ENCODE peak calls at places on chromosomes 5 and 9, in eight cellular contexts. One of them, this sample, is unnamed.

GRCh38 chr5:141878186-141878770 is at the start of gene PCDH1:
- DNase-seq in lower leg skin: peak
- DNase-seq in nephron progenitor cell: peak
- DNase-seq in dorsolateral prefrontal cortex: peak
- DNase-seq in activated B cell treated with CpG ODN at 0.5 μM for 24 hours: peak
- DNase-seq in AG04449: no peak
- DNase-seq in OCI-LY7: no peak
- DNase-seq in brain microvascular endothelial cell: no peak
- DNase-seq in this sample: no peak

GRCh38 chr5:135741040-135741439 is 93.4 kb upstream of the SLC25A48 start:
- DNase-seq in lower leg skin: no peak
- DNase-seq in nephron progenitor cell: no peak
- DNase-seq in dorsolateral prefrontal cortex: no peak
- DNase-seq in activated B cell treated with CpG ODN at 0.5 μM for 24 hours: no peak
- DNase-seq in AG04449: no peak
- DNase-seq in OCI-LY7: no peak
- DNase-seq in brain microvascular endothelial cell: no peak
- DNase-seq in this sample: no peak

GRCh38 chr5:173829826-173830225 is 58.3 kb upstream of the CPEB4 start:
- DNase-seq in lower leg skin: no peak
- DNase-seq in nephron progenitor cell: peak
- DNase-seq in dorsolateral prefrontal cortex: no peak
- DNase-seq in activated B cell treated with CpG ODN at 0.5 μM for 24 hours: no peak
- DNase-seq in AG04449: no peak
- DNase-seq in OCI-LY7: peak
- DNase-seq in brain microvascular endothelial cell: peak
- DNase-seq in this sample: no peak

GRCh38 chr5:102090770-102091169 is 205.3 kb downstream of the SLCO4C1 start:
- DNase-seq in lower leg skin: no peak
- DNase-seq in nephron progenitor cell: peak
- DNase-seq in dorsolateral prefrontal cortex: no peak
- DNase-seq in activated B cell treated with CpG ODN at 0.5 μM for 24 hours: no peak
- DNase-seq in AG04449: no peak
- DNase-seq in OCI-LY7: peak
- DNase-seq in brain microvascular endothelial cell: no peak
- DNase-seq in this sample: no peak

GRCh38 chr5:156835905-156836304 is 14.2 kb upstream of the PPP1R2B start:
- DNase-seq in lower leg skin: no peak
- DNase-seq in nephron progenitor cell: no peak
- DNase-seq in dorsolateral prefrontal cortex: no peak
- DNase-seq in activated B cell treated with CpG ODN at 0.5 μM for 24 hours: no peak
- DNase-seq in AG04449: no peak
- DNase-seq in OCI-LY7: peak
- DNase-seq in brain microvascular endothelial cell: no peak
- DNase-seq in this sample: no peak

GRCh38 chr5:178667109-178667508 is 40.3 kb upstream of the CLK4 start:
- DNase-seq in lower leg skin: no peak
- DNase-seq in nephron progenitor cell: peak
- DNase-seq in dorsolateral prefrontal cortex: no peak
- DNase-seq in activated B cell treated with CpG ODN at 0.5 μM for 24 hours: no peak
- DNase-seq in AG04449: no peak
- DNase-seq in OCI-LY7: no peak
- DNase-seq in brain microvascular endothelial cell: no peak
- DNase-seq in this sample: no peak

GRCh38 chr5:149201121-149201637 is 59.9 kb downstream of the ABLIM3 start:
- DNase-seq in lower leg skin: no peak
- DNase-seq in nephron progenitor cell: no peak
- DNase-seq in dorsolateral prefrontal cortex: no peak
- DNase-seq in activated B cell treated with CpG ODN at 0.5 μM for 24 hours: no peak
- DNase-seq in AG04449: no peak
- DNase-seq in OCI-LY7: no peak
- DNase-seq in brain microvascular endothelial cell: no peak
- DNase-seq in this sample: no peak

GRCh38 chr9:137085918-137086530 is 761 bp upstream of the MAN1B1 start:
- DNase-seq in lower leg skin: no peak
- DNase-seq in nephron progenitor cell: peak
- DNase-seq in dorsolateral prefrontal cortex: no peak
- DNase-seq in activated B cell treated with CpG ODN at 0.5 μM for 24 hours: peak
- DNase-seq in AG04449: no peak
- DNase-seq in OCI-LY7: peak
- DNase-seq in brain microvascular endothelial cell: no peak
- DNase-seq in this sample: no peak

GRCh38 chr5:54577542-54577941 is 60.0 kb downstream of the SNX18 start:
- DNase-seq in lower leg skin: peak
- DNase-seq in nephron progenitor cell: no peak
- DNase-seq in dorsolateral prefrontal cortex: no peak
- DNase-seq in activated B cell treated with CpG ODN at 0.5 μM for 24 hours: no peak
- DNase-seq in AG04449: no peak
- DNase-seq in OCI-LY7: no peak
- DNase-seq in brain microvascular endothelial cell: no peak
- DNase-seq in this sample: no peak

GRCh38 chr5:161089569-161089968 is 237.6 kb upstream of the ATP10B start:
- DNase-seq in lower leg skin: no peak
- DNase-seq in nephron progenitor cell: no peak
- DNase-seq in dorsolateral prefrontal cortex: no peak
- DNase-seq in activated B cell treated with CpG ODN at 0.5 μM for 24 hours: no peak
- DNase-seq in AG04449: no peak
- DNase-seq in OCI-LY7: no peak
- DNase-seq in brain microvascular endothelial cell: no peak
- DNase-seq in this sample: no peak

GRCh38 chr9:99565203-99565602 is 256.5 kb upstream of the NR4A3 start:
- DNase-seq in lower leg skin: no peak
- DNase-seq in nephron progenitor cell: no peak
- DNase-seq in dorsolateral prefrontal cortex: no peak
- DNase-seq in activated B cell treated with CpG ODN at 0.5 μM for 24 hours: no peak
- DNase-seq in AG04449: no peak
- DNase-seq in OCI-LY7: no peak
- DNase-seq in brain microvascular endothelial cell: no peak
- DNase-seq in this sample: no peak

GRCh38 chr9:11973011-11973410 is 720.2 kb upstream of the TYRP1 start:
- DNase-seq in lower leg skin: no peak
- DNase-seq in nephron progenitor cell: no peak
- DNase-seq in dorsolateral prefrontal cortex: no peak
- DNase-seq in activated B cell treated with CpG ODN at 0.5 μM for 24 hours: no peak
- DNase-seq in AG04449: no peak
- DNase-seq in OCI-LY7: no peak
- DNase-seq in brain microvascular endothelial cell: no peak
- DNase-seq in this sample: no peak

GRCh38 chr9:123382659-123383511 is 26.9 kb downstream of the CRB2 start:
- DNase-seq in lower leg skin: no peak
- DNase-seq in nephron progenitor cell: no peak
- DNase-seq in dorsolateral prefrontal cortex: no peak
- DNase-seq in activated B cell treated with CpG ODN at 0.5 μM for 24 hours: no peak
- DNase-seq in AG04449: no peak
- DNase-seq in OCI-LY7: no peak
- DNase-seq in brain microvascular endothelial cell: no peak
- DNase-seq in this sample: no peak

GRCh38 chr9:84212224-84212623 is 128.3 kb downstream of the SLC28A3 start:
- DNase-seq in lower leg skin: no peak
- DNase-seq in nephron progenitor cell: no peak
- DNase-seq in dorsolateral prefrontal cortex: no peak
- DNase-seq in activated B cell treated with CpG ODN at 0.5 μM for 24 hours: no peak
- DNase-seq in AG04449: no peak
- DNase-seq in OCI-LY7: no peak
- DNase-seq in brain microvascular endothelial cell: no peak
- DNase-seq in this sample: no peak

GRCh38 chr9:17742065-17742464 is 163.2 kb downstream of the SH3GL2 start:
- DNase-seq in lower leg skin: no peak
- DNase-seq in nephron progenitor cell: no peak
- DNase-seq in dorsolateral prefrontal cortex: no peak
- DNase-seq in activated B cell treated with CpG ODN at 0.5 μM for 24 hours: no peak
- DNase-seq in AG04449: no peak
- DNase-seq in OCI-LY7: no peak
- DNase-seq in brain microvascular endothelial cell: no peak
- DNase-seq in this sample: no peak
- TF ChIP-seq CTCF in lower leg skin: no peak
- TF ChIP-seq CTCF in nephron progenitor cell: peak
- TF ChIP-seq CTCF in dorsolateral prefrontal cortex: no peak
- TF ChIP-seq CTCF in activated B cell treated with CpG ODN at 0.5 μM for 24 hours: no peak
- TF ChIP-seq CTCF in AG04449: no peak
- TF ChIP-seq CTCF in OCI-LY7: no peak
- TF ChIP-seq CTCF in brain microvascular endothelial cell: peak
- TF ChIP-seq CTCF in this sample: peak

GRCh38 chr5:112534564-112534963 is 115.5 kb upstream of the EPB41L4A start:
- DNase-seq in lower leg skin: no peak
- DNase-seq in nephron progenitor cell: no peak
- DNase-seq in dorsolateral prefrontal cortex: no peak
- DNase-seq in activated B cell treated with CpG ODN at 0.5 μM for 24 hours: no peak
- DNase-seq in AG04449: no peak
- DNase-seq in OCI-LY7: no peak
- DNase-seq in brain microvascular endothelial cell: no peak
- DNase-seq in this sample: no peak

GRCh38 chr5:112534067-112534466 is 115.0 kb upstream of the EPB41L4A start:
- DNase-seq in lower leg skin: no peak
- DNase-seq in nephron progenitor cell: no peak
- DNase-seq in dorsolateral prefrontal cortex: no peak
- DNase-seq in activated B cell treated with CpG ODN at 0.5 μM for 24 hours: no peak
- DNase-seq in AG04449: no peak
- DNase-seq in OCI-LY7: no peak
- DNase-seq in brain microvascular endothelial cell: no peak
- DNase-seq in this sample: no peak

GRCh38 chr5:112533315-112533867 is 114.3 kb upstream of the EPB41L4A start:
- DNase-seq in lower leg skin: no peak
- DNase-seq in nephron progenitor cell: no peak
- DNase-seq in dorsolateral prefrontal cortex: no peak
- DNase-seq in activated B cell treated with CpG ODN at 0.5 μM for 24 hours: no peak
- DNase-seq in AG04449: no peak
- DNase-seq in OCI-LY7: peak
- DNase-seq in brain microvascular endothelial cell: no peak
- DNase-seq in this sample: no peak

GRCh38 chr5:112532654-112533314 is 113.7 kb upstream of the EPB41L4A start:
- DNase-seq in lower leg skin: no peak
- DNase-seq in nephron progenitor cell: no peak
- DNase-seq in dorsolateral prefrontal cortex: no peak
- DNase-seq in activated B cell treated with CpG ODN at 0.5 μM for 24 hours: no peak
- DNase-seq in AG04449: no peak
- DNase-seq in OCI-LY7: no peak
- DNase-seq in brain microvascular endothelial cell: no peak
- DNase-seq in this sample: no peak

DNA sequence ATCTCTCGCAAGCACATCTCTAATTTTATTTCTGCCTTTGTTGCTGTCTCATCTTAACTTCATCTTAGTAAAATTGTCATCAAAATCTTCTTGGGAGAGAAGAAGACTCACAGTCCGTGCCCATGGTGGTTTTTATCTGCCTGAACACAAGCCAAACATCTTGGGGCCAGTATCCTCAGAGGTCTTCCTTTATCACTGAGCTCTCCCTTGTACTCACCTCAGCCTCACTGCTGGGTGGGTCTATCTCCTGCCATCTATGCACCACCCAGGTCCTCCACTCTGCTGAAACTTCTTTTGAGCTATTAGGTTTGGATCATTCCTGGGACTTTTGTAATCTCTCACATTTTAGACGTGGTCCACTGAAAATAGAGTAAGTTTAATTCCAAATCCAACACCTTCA is 116.3 kb upstream of the EPB41L4A start:
- DNase-seq in lower leg skin: no peak
- DNase-seq in nephron progenitor cell: no peak
- DNase-seq in dorsolateral prefrontal cortex: no peak
- DNase-seq in activated B cell treated with CpG ODN at 0.5 μM for 24 hours: no peak
- DNase-seq in AG04449: no peak
- DNase-seq in OCI-LY7: no peak
- DNase-seq in brain microvascular endothelial cell: no peak
- DNase-seq in this sample: no peak
- TF ChIP-seq CTCF in lower leg skin: no peak
- TF ChIP-seq CTCF in nephron progenitor cell: no peak
- TF ChIP-seq CTCF in dorsolateral prefrontal cortex: no peak
- TF ChIP-seq CTCF in activated B cell treated with CpG ODN at 0.5 μM for 24 hours: no peak
- TF ChIP-seq CTCF in AG04449: no peak
- TF ChIP-seq CTCF in OCI-LY7: no peak
- TF ChIP-seq CTCF in brain microvascular endothelial cell: no peak
- TF ChIP-seq CTCF in this sample: no peak

GRCh38 chr9:117714282-117714681 is 10.1 kb downstream of the TLR4 start:
- DNase-seq in lower leg skin: no peak
- DNase-seq in nephron progenitor cell: no peak
- DNase-seq in dorsolateral prefrontal cortex: no peak
- DNase-seq in activated B cell treated with CpG ODN at 0.5 μM for 24 hours: no peak
- DNase-seq in AG04449: no peak
- DNase-seq in OCI-LY7: no peak
- DNase-seq in brain microvascular endothelial cell: no peak
- DNase-seq in this sample: no peak
- TF ChIP-seq CTCF in lower leg skin: no peak
- TF ChIP-seq CTCF in nephron progenitor cell: no peak
- TF ChIP-seq CTCF in dorsolateral prefrontal cortex: no peak
- TF ChIP-seq CTCF in activated B cell treated with CpG ODN at 0.5 μM for 24 hours: no peak
- TF ChIP-seq CTCF in AG04449: no peak
- TF ChIP-seq CTCF in OCI-LY7: peak
- TF ChIP-seq CTCF in brain microvascular endothelial cell: peak
- TF ChIP-seq CTCF in this sample: peak

GRCh38 chr5:14504332-14504727 is 77.3 kb upstream of the OTULINL start:
- DNase-seq in lower leg skin: peak
- DNase-seq in nephron progenitor cell: no peak
- DNase-seq in dorsolateral prefrontal cortex: no peak
- DNase-seq in activated B cell treated with CpG ODN at 0.5 μM for 24 hours: no peak
- DNase-seq in AG04449: no peak
- DNase-seq in OCI-LY7: no peak
- DNase-seq in brain microvascular endothelial cell: no peak
- DNase-seq in this sample: no peak

GRCh38 chr5:14506661-14507060 is 74.9 kb upstream of the OTULINL start:
- DNase-seq in lower leg skin: peak
- DNase-seq in nephron progenitor cell: no peak
- DNase-seq in dorsolateral prefrontal cortex: no peak
- DNase-seq in activated B cell treated with CpG ODN at 0.5 μM for 24 hours: no peak
- DNase-seq in AG04449: no peak
- DNase-seq in OCI-LY7: no peak
- DNase-seq in brain microvascular endothelial cell: no peak
- DNase-seq in this sample: no peak

GRCh38 chr5:14504816-14505215 is 76.8 kb upstream of the OTULINL start:
- DNase-seq in lower leg skin: peak
- DNase-seq in nephron progenitor cell: no peak
- DNase-seq in dorsolateral prefrontal cortex: no peak
- DNase-seq in activated B cell treated with CpG ODN at 0.5 μM for 24 hours: no peak
- DNase-seq in AG04449: no peak
- DNase-seq in OCI-LY7: no peak
- DNase-seq in brain microvascular endothelial cell: no peak
- DNase-seq in this sample: no peak

GRCh38 chr5:14503681-14504331 is 77.8 kb upstream of the OTULINL start:
- DNase-seq in lower leg skin: peak
- DNase-seq in nephron progenitor cell: no peak
- DNase-seq in dorsolateral prefrontal cortex: no peak
- DNase-seq in activated B cell treated with CpG ODN at 0.5 μM for 24 hours: no peak
- DNase-seq in AG04449: no peak
- DNase-seq in OCI-LY7: no peak
- DNase-seq in brain microvascular endothelial cell: no peak
- DNase-seq in this sample: no peak

GRCh38 chr5:14505310-14506140 is 76.1 kb upstream of the OTULINL start:
- DNase-seq in lower leg skin: peak
- DNase-seq in nephron progenitor cell: no peak
- DNase-seq in dorsolateral prefrontal cortex: no peak
- DNase-seq in activated B cell treated with CpG ODN at 0.5 μM for 24 hours: no peak
- DNase-seq in AG04449: no peak
- DNase-seq in OCI-LY7: no peak
- DNase-seq in brain microvascular endothelial cell: no peak
- DNase-seq in this sample: no peak
- TF ChIP-seq CTCF in lower leg skin: no peak
- TF ChIP-seq CTCF in nephron progenitor cell: no peak
- TF ChIP-seq CTCF in dorsolateral prefrontal cortex: no peak
- TF ChIP-seq CTCF in activated B cell treated with CpG ODN at 0.5 μM for 24 hours: no peak
- TF ChIP-seq CTCF in AG04449: no peak
- TF ChIP-seq CTCF in OCI-LY7: peak
- TF ChIP-seq CTCF in brain microvascular endothelial cell: peak
- TF ChIP-seq CTCF in this sample: no peak